ENCODE peak calls at places on chromosomes 7 and 10, in ten cellular contexts. One of them, this sample, is unnamed.

GRCh38 chr10:75062191-75062849 is 49.1 kb upstream of the SAMD8 start:
- DNase-seq in Calu3: no peak
- DNase-seq in coronary artery: no peak
- DNase-seq in transverse colon: no peak
- DNase-seq in epithelial cell of prostate: no peak
- DNase-seq in left colon: no peak
- DNase-seq in memory B cell: no peak
- DNase-seq in uterus: no peak
- DNase-seq in EL: no peak
- DNase-seq in pancreas: no peak
- DNase-seq in this sample: no peak

GRCh38 chr10:88092975-88093374 is 229.6 kb downstream of the PTEN start:
- DNase-seq in memory B cell: no peak
- DNase-seq in epithelial cell of prostate: no peak
- DNase-seq in Calu3: no peak
- DNase-seq in left colon: no peak
- DNase-seq in pancreas: no peak
- DNase-seq in transverse colon: no peak
- DNase-seq in EL: no peak
- DNase-seq in uterus: no peak
- DNase-seq in coronary artery: no peak
- DNase-seq in this sample: no peak

GRCh38 chr7:66182920-66183319 is 22.2 kb upstream of the TPST1 start:
- DNase-seq in memory B cell: no peak
- DNase-seq in epithelial cell of prostate: no peak
- DNase-seq in Calu3: no peak
- DNase-seq in coronary artery: no peak
- DNase-seq in EL: no peak
- DNase-seq in left colon: no peak
- DNase-seq in pancreas: no peak
- DNase-seq in uterus: no peak
- DNase-seq in transverse colon: no peak
- DNase-seq in this sample: no peak

GRCh38 chr7:44109991-44110390 is 5.8 kb downstream of the AEBP1 start:
- DNase-seq in pancreas: no peak
- DNase-seq in Calu3: no peak
- DNase-seq in uterus: no peak
- DNase-seq in memory B cell: no peak
- DNase-seq in EL: no peak
- DNase-seq in left colon: no peak
- DNase-seq in epithelial cell of prostate: no peak
- DNase-seq in coronary artery: no peak
- DNase-seq in transverse colon: no peak
- DNase-seq in this sample: no peak

GRCh38 chr10:92175164-92175563 is 115.7 kb downstream of the CPEB3 start:
- DNase-seq in EL: no peak
- DNase-seq in pancreas: no peak
- DNase-seq in Calu3: no peak
- DNase-seq in epithelial cell of prostate: no peak
- DNase-seq in left colon: no peak
- DNase-seq in coronary artery: no peak
- DNase-seq in transverse colon: no peak
- DNase-seq in uterus: no peak
- DNase-seq in memory B cell: no peak
- DNase-seq in this sample: no peak

GRCh38 chr10:48700071-48700470 is 15.4 kb downstream of the WDFY4 start:
- DNase-seq in pancreas: no peak
- DNase-seq in EL: no peak
- DNase-seq in transverse colon: no peak
- DNase-seq in uterus: no peak
- DNase-seq in left colon: no peak
- DNase-seq in epithelial cell of prostate: no peak
- DNase-seq in Calu3: no peak
- DNase-seq in memory B cell: no peak
- DNase-seq in coronary artery: no peak
- DNase-seq in this sample: no peak

GRCh38 chr7:151851782-151852181 is 25.1 kb downstream of the PRKAG2 start:
- DNase-seq in epithelial cell of prostate: no peak
- DNase-seq in left colon: peak; percentile 49
- DNase-seq in memory B cell: no peak
- DNase-seq in Calu3: no peak
- DNase-seq in coronary artery: no peak
- DNase-seq in EL: no peak
- DNase-seq in pancreas: peak; percentile 55
- DNase-seq in transverse colon: no peak
- DNase-seq in uterus: no peak
- DNase-seq in this sample: no peak

GRCh38 chr7:39589323-39590111 is 23.3 kb downstream of the YAE1 start:
- DNase-seq in EL: peak; percentile 88
- DNase-seq in coronary artery: no peak
- DNase-seq in memory B cell: no peak
- DNase-seq in Calu3: peak; percentile 58
- DNase-seq in uterus: no peak
- DNase-seq in left colon: no peak
- DNase-seq in epithelial cell of prostate: peak; percentile 82
- DNase-seq in transverse colon: no peak
- DNase-seq in pancreas: peak; percentile 26
- DNase-seq in this sample: no peak

GRCh38 chr10:124944982-124945381 is 3.1 kb downstream of the ZRANB1 start:
- DNase-seq in transverse colon: no peak
- DNase-seq in uterus: no peak
- DNase-seq in coronary artery: no peak
- DNase-seq in Calu3: no peak
- DNase-seq in epithelial cell of prostate: no peak
- DNase-seq in EL: peak; percentile 16
- DNase-seq in memory B cell: no peak
- DNase-seq in left colon: no peak
- DNase-seq in pancreas: no peak
- DNase-seq in this sample: no peak

GRCh38 chr7:10706875-10707493 is 266.7 kb upstream of the PHF14 start:
- DNase-seq in epithelial cell of prostate: no peak
- DNase-seq in coronary artery: no peak
- DNase-seq in Calu3: no peak
- DNase-seq in left colon: no peak
- DNase-seq in uterus: no peak
- DNase-seq in EL: no peak
- DNase-seq in pancreas: no peak
- DNase-seq in memory B cell: no peak
- DNase-seq in transverse colon: no peak
- DNase-seq in this sample: peak; percentile 18

GRCh38 chr7:150384406-150385239 is 5.5 kb downstream of the ZNF775 start:
- DNase-seq in epithelial cell of prostate: no peak
- DNase-seq in coronary artery: no peak
- DNase-seq in transverse colon: no peak
- DNase-seq in EL: no peak
- DNase-seq in uterus: no peak
- DNase-seq in pancreas: no peak
- DNase-seq in Calu3: no peak
- DNase-seq in memory B cell: no peak
- DNase-seq in left colon: peak; percentile 36
- DNase-seq in this sample: no peak

GRCh38 chr10:113158183-113158582 is 208.1 kb downstream of the TCF7L2 start:
- DNase-seq in pancreas: no peak
- DNase-seq in coronary artery: no peak
- DNase-seq in EL: peak; percentile 18
- DNase-seq in transverse colon: no peak
- DNase-seq in memory B cell: no peak
- DNase-seq in epithelial cell of prostate: no peak
- DNase-seq in Calu3: no peak
- DNase-seq in left colon: no peak
- DNase-seq in uterus: no peak
- DNase-seq in this sample: no peak

GRCh38 chr10:131978851-131979250 is 2.9 kb downstream of the BNIP3 start:
- DNase-seq in pancreas: no peak
- DNase-seq in EL: no peak
- DNase-seq in transverse colon: no peak
- DNase-seq in left colon: no peak
- DNase-seq in uterus: no peak
- DNase-seq in memory B cell: no peak
- DNase-seq in Calu3: no peak
- DNase-seq in epithelial cell of prostate: no peak
- DNase-seq in coronary artery: no peak
- DNase-seq in this sample: no peak

GRCh38 chr7:66355762-66356161 is 150.6 kb downstream of the TPST1 start:
- DNase-seq in left colon: no peak
- DNase-seq in Calu3: no peak
- DNase-seq in memory B cell: no peak
- DNase-seq in EL: peak; percentile 35
- DNase-seq in transverse colon: no peak
- DNase-seq in uterus: no peak
- DNase-seq in pancreas: no peak
- DNase-seq in coronary artery: no peak
- DNase-seq in epithelial cell of prostate: no peak
- DNase-seq in this sample: no peak

GRCh38 chr7:112211348-112211907 is 4.9 kb downstream of the ZNF277 start:
- DNase-seq in epithelial cell of prostate: no peak
- DNase-seq in transverse colon: no peak
- DNase-seq in coronary artery: no peak
- DNase-seq in pancreas: no peak
- DNase-seq in EL: no peak
- DNase-seq in Calu3: peak; percentile 19
- DNase-seq in uterus: no peak
- DNase-seq in memory B cell: no peak
- DNase-seq in left colon: no peak
- DNase-seq in this sample: no peak

GRCh38 chr7:3780525-3780924 is 479.5 kb downstream of the SDK1 start:
- DNase-seq in pancreas: no peak
- DNase-seq in epithelial cell of prostate: no peak
- DNase-seq in uterus: no peak
- DNase-seq in coronary artery: no peak
- DNase-seq in EL: no peak
- DNase-seq in transverse colon: no peak
- DNase-seq in left colon: no peak
- DNase-seq in memory B cell: no peak
- DNase-seq in Calu3: no peak
- DNase-seq in this sample: no peak

GRCh38 chr10:47458466-47459154 is 25.3 kb downstream of the ANXA8 start:
- DNase-seq in transverse colon: no peak
- DNase-seq in Calu3: no peak
- DNase-seq in uterus: no peak
- DNase-seq in pancreas: no peak
- DNase-seq in memory B cell: no peak
- DNase-seq in left colon: no peak
- DNase-seq in coronary artery: no peak
- DNase-seq in epithelial cell of prostate: peak; percentile 44
- DNase-seq in EL: peak; percentile 79
- DNase-seq in this sample: no peak

GRCh38 chr10:69512901-69513300 is 60.3 kb downstream of the NEUROG3 start:
- DNase-seq in coronary artery: no peak
- DNase-seq in EL: no peak
- DNase-seq in epithelial cell of prostate: peak; percentile 33
- DNase-seq in memory B cell: no peak
- DNase-seq in left colon: no peak
- DNase-seq in pancreas: no peak
- DNase-seq in Calu3: no peak
- DNase-seq in uterus: no peak
- DNase-seq in transverse colon: no peak
- DNase-seq in this sample: no peak

GRCh38 chr7:90709501-90710465 is 113.7 kb downstream of the CDK14 start:
- DNase-seq in EL: peak; percentile 35
- DNase-seq in epithelial cell of prostate: no peak
- DNase-seq in uterus: peak; percentile 29
- DNase-seq in pancreas: peak; percentile 47
- DNase-seq in Calu3: no peak
- DNase-seq in left colon: no peak
- DNase-seq in memory B cell: peak; percentile 24
- DNase-seq in transverse colon: no peak
- DNase-seq in coronary artery: no peak
- DNase-seq in this sample: no peak

GRCh38 chr7:30511973-30512662 is 7.5 kb upstream of the GGCT start:
- DNase-seq in pancreas: no peak
- DNase-seq in coronary artery: no peak
- DNase-seq in uterus: no peak
- DNase-seq in epithelial cell of prostate: no peak
- DNase-seq in transverse colon: no peak
- DNase-seq in memory B cell: no peak
- DNase-seq in Calu3: no peak
- DNase-seq in EL: no peak
- DNase-seq in left colon: no peak
- DNase-seq in this sample: no peak

GRCh38 chr10:45501791-45502190 is 127.8 kb downstream of the ALOX5 start:
- DNase-seq in memory B cell: no peak
- DNase-seq in epithelial cell of prostate: no peak
- DNase-seq in uterus: no peak
- DNase-seq in pancreas: no peak
- DNase-seq in EL: no peak
- DNase-seq in coronary artery: no peak
- DNase-seq in Calu3: no peak
- DNase-seq in left colon: no peak
- DNase-seq in transverse colon: no peak
- DNase-seq in this sample: no peak

GRCh38 chr7:40356312-40356711 is 221.5 kb downstream of the SUGCT start:
- DNase-seq in Calu3: no peak
- DNase-seq in epithelial cell of prostate: no peak
- DNase-seq in coronary artery: no peak
- DNase-seq in memory B cell: no peak
- DNase-seq in transverse colon: no peak
- DNase-seq in EL: no peak
- DNase-seq in left colon: no peak
- DNase-seq in uterus: no peak
- DNase-seq in pancreas: no peak
- DNase-seq in this sample: no peak

GRCh38 chr7:105808703-105809590 is 67.5 kb downstream of the ATXN7L1 start:
- DNase-seq in uterus: no peak
- DNase-seq in transverse colon: peak; percentile 71
- DNase-seq in coronary artery: peak; percentile 16
- DNase-seq in memory B cell: peak; percentile 39
- DNase-seq in left colon: peak; percentile 66
- DNase-seq in EL: peak; percentile 65
- DNase-seq in Calu3: peak; percentile 41
- DNase-seq in pancreas: no peak
- DNase-seq in epithelial cell of prostate: peak; percentile 91
- DNase-seq in this sample: peak; percentile 54

GRCh38 chr10:98817396-98817795 is 370.7 kb upstream of the HPS1 start:
- DNase-seq in memory B cell: no peak
- DNase-seq in epithelial cell of prostate: no peak
- DNase-seq in coronary artery: no peak
- DNase-seq in uterus: no peak
- DNase-seq in pancreas: no peak
- DNase-seq in EL: no peak
- DNase-seq in transverse colon: no peak
- DNase-seq in Calu3: no peak
- DNase-seq in left colon: no peak
- DNase-seq in this sample: no peak

GRCh38 chr7:33248663-33249062 is 119.3 kb downstream of the BBS9 start:
- DNase-seq in pancreas: no peak
- DNase-seq in memory B cell: no peak
- DNase-seq in transverse colon: no peak
- DNase-seq in uterus: no peak
- DNase-seq in epithelial cell of prostate: no peak
- DNase-seq in left colon: no peak
- DNase-seq in coronary artery: no peak
- DNase-seq in Calu3: no peak
- DNase-seq in EL: no peak
- DNase-seq in this sample: no peak

GRCh38 chr10:61487506-61487905 is 34.3 kb upstream of the TMEM26 start:
- DNase-seq in uterus: no peak
- DNase-seq in left colon: no peak
- DNase-seq in pancreas: no peak
- DNase-seq in epithelial cell of prostate: no peak
- DNase-seq in transverse colon: no peak
- DNase-seq in EL: peak; percentile 68
- DNase-seq in coronary artery: no peak
- DNase-seq in Calu3: no peak
- DNase-seq in memory B cell: no peak
- DNase-seq in this sample: no peak

This sample was measured in GM12891.